ENCODE peak calls at places on chromosomes 6 and 20, in ten cellular contexts. K, S, V, L, F, U, J, Z, H and W are unnamed samples.

GRCh38 chr6:54700158-54700557 is 146.4 kb upstream of the FAM83B start:
- ATAC-seq in L (no peak), S (no peak), V (no peak), J (no peak), Z (no peak), H (no peak), K (no peak), F (no peak), U (no peak), W (no peak)

GRCh38 chr6:44050872-44051421 is 76.3 kb downstream of the MRPL14 start:
- ATAC-seq in V (peak), K (no peak), L (peak), J (no peak), U (no peak), S (no peak), Z (peak), H (no peak), F (no peak), W (no peak)

GRCh38 chr20:31739550-31739863 is 417 bp downstream of the TPX2 start:
- ATAC-seq in F (peak), Z (peak), S (peak), U (no peak), V (no peak), L (no peak), H (peak), K (peak), J (no peak), W (no peak)

GRCh38 chr6:88573971-88574370 is 389.4 kb downstream of the RNGTT start:
- ATAC-seq in V (no peak), U (no peak), L (no peak), Z (no peak), S (no peak), H (no peak), K (no peak), J (no peak), F (no peak), W (no peak)

GRCh38 chr6:6689413-6690143 is 101.1 kb downstream of the LY86 start:
- ATAC-seq in U (no peak), H (no peak), S (no peak), L (peak), K (no peak), F (no peak), Z (no peak), J (peak), V (no peak), W (no peak)

GRCh38 chr6:148068391-148068790 is 274.2 kb upstream of the SASH1 start:
- ATAC-seq in K (no peak), U (no peak), S (no peak), J (no peak), V (no peak), F (no peak), L (no peak), H (no peak), Z (no peak), W (no peak)

GRCh38 chr6:29651413-29652197 is 5.3 kb upstream of the MOG start:
- ATAC-seq in V (no peak), L (no peak), K (no peak), H (no peak), F (no peak), Z (peak), U (no peak), J (no peak), S (peak), W (no peak)

GRCh38 chr6:491233-491632 is 99.7 kb downstream of the IRF4 start:
- ATAC-seq in S (peak), L (no peak), V (peak), U (peak), K (no peak), H (peak), J (no peak), Z (no peak), F (peak), W (no peak)

GRCh38 chr6:11129908-11130565 is 18.5 kb upstream of the ERVFRD-1 start:
- ATAC-seq in F (no peak), V (peak), L (no peak), K (no peak), U (no peak), Z (no peak), J (no peak), S (no peak), H (no peak), W (no peak)

GRCh38 chr6:151822252-151823111 is 15.0 kb downstream of the ESR1 start:
- ATAC-seq in J (no peak), L (no peak), U (no peak), Z (no peak), S (no peak), F (no peak), V (no peak), H (no peak), K (no peak), W (peak)

GRCh38 chr6:24923885-24924401 is 11.8 kb downstream of the RIPOR2 start:
- ATAC-seq in L (no peak), S (peak), Z (no peak), J (no peak), K (no peak), U (peak), F (peak), V (peak), H (peak), W (no peak)

GRCh38 chr6:150119256-150119655 is 23.6 kb upstream of the PPP1R14C start:
- ATAC-seq in V (no peak), F (peak), U (no peak), Z (no peak), K (peak), H (no peak), S (no peak), L (peak), J (peak), W (no peak)

GRCh38 chr6:118678866-118679265 is 27.5 kb upstream of the CEP85L start:
- ATAC-seq in V (no peak), U (no peak), K (no peak), J (no peak), H (no peak), L (no peak), S (no peak), Z (no peak), F (no peak), W (no peak)

GRCh38 chr6:21665436-21666199 is 72.1 kb downstream of the SOX4 start:
- ATAC-seq in K (peak), L (peak), S (peak), F (no peak), U (no peak), J (peak), V (peak), H (no peak), Z (no peak), W (no peak)

GRCh38 chr6:157227202-157228166 is 95.8 kb downstream of the TMEM242 start:
- ATAC-seq in U (peak), V (no peak), F (peak), H (peak), S (no peak), Z (no peak), K (no peak), J (no peak), L (no peak), W (no peak)

GRCh38 chr6:131009790-131010189 is 53.3 kb downstream of the EPB41L2 start:
- ATAC-seq in Z (no peak), V (no peak), U (no peak), S (no peak), L (no peak), K (no peak), H (no peak), F (no peak), J (no peak), W (no peak)

GRCh38 chr20:2692036-2692885 is at the start of gene EBF4:
- ATAC-seq in V (peak), H (peak), Z (peak), L (peak), J (peak), F (peak), U (peak), K (peak), S (peak), W (peak)

GRCh38 chr6:47034421-47034820 is 7.7 kb downstream of the ADGRF1 start:
- ATAC-seq in Z (no peak), H (no peak), U (no peak), S (no peak), J (no peak), L (no peak), V (no peak), F (no peak), K (peak), W (no peak)

GRCh38 chr6:47056832-47057231 is 14.7 kb upstream of the ADGRF1 start:
- ATAC-seq in S (no peak), K (no peak), V (no peak), L (no peak), J (no peak), H (no peak), Z (no peak), U (no peak), F (no peak), W (no peak)

GRCh38 chr6:113184736-113185135 is 672.4 kb upstream of the MARCKS start:
- ATAC-seq in K (no peak), Z (no peak), L (peak), F (no peak), S (no peak), J (peak), V (no peak), H (no peak), U (no peak), W (no peak)

GRCh38 chr6:16168858-16169257 is 40.0 kb downstream of the MYLIP start:
- ATAC-seq in Z (no peak), V (peak), L (no peak), S (peak), H (peak), F (peak), U (peak), K (peak), J (no peak), W (no peak)

GRCh38 chr6:117231466-117231865 is 33.9 kb upstream of the VGLL2 start:
- ATAC-seq in H (no peak), F (no peak), Z (no peak), L (no peak), V (no peak), J (no peak), S (no peak), K (no peak), U (no peak), W (no peak)

GRCh38 chr6:85129881-85130280 is 320.0 kb upstream of the NT5E start:
- ATAC-seq in K (no peak), H (no peak), F (no peak), U (no peak), V (no peak), Z (no peak), J (no peak), L (no peak), S (no peak), W (no peak)

GRCh38 chr20:44702776-44703175 is 12.4 kb upstream of the CCN5 start:
- ATAC-seq in U (no peak), Z (no peak), F (no peak), V (no peak), S (no peak), J (peak), K (peak), H (no peak), L (peak), W (peak)

GRCh38 chr6:36897629-36898028 is 11.9 kb downstream of the C6orf89 start:
- ATAC-seq in Z (peak), K (no peak), V (no peak), J (peak), F (no peak), S (no peak), L (peak), U (peak), H (no peak), W (no peak)

GRCh38 chr6:53328375-53328774 is 20.4 kb downstream of the ELOVL5 start:
- ATAC-seq in F (no peak), V (no peak), U (no peak), S (no peak), Z (no peak), L (no peak), J (no peak), K (no peak), H (no peak), W (no peak)

GRCh38 chr20:31496761-31497295 is 17.4 kb upstream of the HM13 start:
- ATAC-seq in V (no peak), H (no peak), K (peak), F (no peak), J (peak), U (no peak), S (no peak), L (peak), Z (peak), W (no peak)

GRCh38 chr6:122878809-122879208 is 89.8 kb downstream of the SMPDL3A start:
- ATAC-seq in Z (no peak), L (no peak), V (no peak), J (no peak), U (no peak), H (no peak), S (no peak), F (no peak), K (no peak), W (no peak)

GRCh38 chr6:88587158-88587537 is 376.3 kb downstream of the RNGTT start:
- ATAC-seq in H (no peak), F (no peak), K (no peak), Z (no peak), U (no peak), S (peak), V (no peak), J (no peak), L (no peak), W (no peak)

GRCh38 chr20:3330046-3330741 is 77.3 kb downstream of the DNAAF9 start:
- ATAC-seq in U (peak), J (no peak), K (peak), V (no peak), F (peak), Z (peak), H (no peak), L (no peak), S (no peak), W (no peak)

GRCh38 chr20:63819224-63819917 is 11.7 kb downstream of the ZBTB46 start:
- ATAC-seq in S (no peak), F (no peak), U (peak), V (no peak), K (peak), J (peak), H (no peak), L (peak), Z (peak), W (peak)

GRCh38 chr20:37552415-37552814 is 24.7 kb upstream of the BLCAP start:
- ATAC-seq in Z (no peak), K (no peak), L (no peak), U (no peak), V (no peak), F (no peak), S (peak), H (peak), J (no peak), W (no peak)

GRCh38 chr6:81265106-81265505 is 487.4 kb downstream of the TENT5A start:
- ATAC-seq in J (peak), U (no peak), F (no peak), Z (no peak), V (no peak), L (peak), H (no peak), S (no peak), K (peak), W (no peak)

GRCh38 chr20:62482970-62483369 is 7.2 kb upstream of the GATA5 start:
- ATAC-seq in U (no peak), F (no peak), L (no peak), K (no peak), J (no peak), H (no peak), S (no peak), V (no peak), Z (no peak), W (no peak)